ENCODE peak calls at places on chromosomes 6 and 20, in four cellular contexts. One of them, this sample, is unnamed.

GRCh38 chr6:56647172-56647762 is 4.6 kb upstream of the DST start:
- DNase-seq in bronchial epithelial cell: no peak
- DNase-seq in upper lobe of left lung: no peak
- DNase-seq in tibial artery: no peak
- DNase-seq in this sample: no peak

GRCh38 chr6:13725570-13725969 is 13.9 kb upstream of the RANBP9 start:
- DNase-seq in bronchial epithelial cell: peak; percentile 98
- DNase-seq in upper lobe of left lung: peak; percentile 68
- DNase-seq in tibial artery: no peak
- DNase-seq in this sample: no peak

GRCh38 chr20:24150406-24150805 is 161.8 kb upstream of the GGTLC1 start:
- DNase-seq in upper lobe of left lung: no peak
- DNase-seq in bronchial epithelial cell: no peak
- DNase-seq in tibial artery: no peak
- DNase-seq in this sample: no peak

GRCh38 chr20:14553774-14554524 is 216.5 kb upstream of the FLRT3 start:
- DNase-seq in upper lobe of left lung: no peak
- DNase-seq in tibial artery: no peak
- DNase-seq in bronchial epithelial cell: no peak
- DNase-seq in this sample: no peak

GRCh38 chr6:7440476-7440875 is 50.9 kb downstream of the RIOK1 start:
- DNase-seq in tibial artery: no peak
- DNase-seq in bronchial epithelial cell: no peak
- DNase-seq in upper lobe of left lung: no peak
- DNase-seq in this sample: no peak

GRCh38 chr6:36350681-36351091 is 14.0 kb upstream of the BNIP5 start:
- DNase-seq in tibial artery: no peak
- DNase-seq in bronchial epithelial cell: peak; percentile 58
- DNase-seq in upper lobe of left lung: no peak
- DNase-seq in this sample: no peak

GRCh38 chr20:25484911-25485511 is 77.5 kb downstream of the GINS1 start:
- DNase-seq in upper lobe of left lung: no peak
- DNase-seq in tibial artery: no peak
- DNase-seq in bronchial epithelial cell: peak; percentile 79
- DNase-seq in this sample: no peak

GRCh38 chr6:97669191-97669651 is 386.2 kb upstream of the MMS22L start:
- DNase-seq in tibial artery: no peak
- DNase-seq in bronchial epithelial cell: no peak
- DNase-seq in upper lobe of left lung: no peak
- DNase-seq in this sample: peak; percentile 28

GRCh38 chr6:12483712-12484111 is 193.6 kb downstream of the EDN1 start:
- DNase-seq in upper lobe of left lung: no peak
- DNase-seq in bronchial epithelial cell: peak; percentile 98
- DNase-seq in tibial artery: no peak
- DNase-seq in this sample: no peak

GRCh38 chr6:112683926-112684325 is 336.8 kb downstream of the RFPL4B start:
- DNase-seq in bronchial epithelial cell: peak; percentile 91
- DNase-seq in tibial artery: no peak
- DNase-seq in upper lobe of left lung: no peak
- DNase-seq in this sample: no peak

GRCh38 chr20:50378170-50379000 is 131.8 kb upstream of the PTPN1 start:
- DNase-seq in bronchial epithelial cell: no peak
- DNase-seq in tibial artery: no peak
- DNase-seq in upper lobe of left lung: no peak
- DNase-seq in this sample: no peak

GRCh38 chr20:62159835-62160234 is 16.3 kb downstream of the SS18L1 start:
- DNase-seq in tibial artery: no peak
- DNase-seq in upper lobe of left lung: no peak
- DNase-seq in bronchial epithelial cell: peak; percentile 98
- DNase-seq in this sample: no peak

GRCh38 chr6:3026811-3027626 is 27.3 kb downstream of the NQO2 start:
- DNase-seq in upper lobe of left lung: peak; percentile 42
- DNase-seq in tibial artery: no peak
- DNase-seq in bronchial epithelial cell: no peak
- DNase-seq in this sample: peak; percentile 59

GRCh38 chr20:62924567-62925419 is 1.5 kb downstream of the DIDO1 start:
- DNase-seq in bronchial epithelial cell: peak; percentile 91
- DNase-seq in upper lobe of left lung: peak; percentile 28
- DNase-seq in tibial artery: no peak
- DNase-seq in this sample: no peak

GRCh38 chr20:62536731-62537401 is 61.1 kb upstream of the GATA5 start:
- DNase-seq in upper lobe of left lung: no peak
- DNase-seq in tibial artery: peak; percentile 73
- DNase-seq in bronchial epithelial cell: no peak
- DNase-seq in this sample: no peak

GRCh38 chr6:139381216-139381615 is 6.8 kb upstream of the CITED2 start:
- DNase-seq in tibial artery: no peak
- DNase-seq in bronchial epithelial cell: no peak
- DNase-seq in upper lobe of left lung: no peak
- DNase-seq in this sample: no peak

GRCh38 chr20:50504231-50504823 is 5.9 kb upstream of the PTPN1 start:
- DNase-seq in bronchial epithelial cell: no peak
- DNase-seq in tibial artery: no peak
- DNase-seq in upper lobe of left lung: no peak
- DNase-seq in this sample: no peak

GRCh38 chr20:24465730-24466129 is 3.7 kb upstream of the SYNDIG1 start:
- DNase-seq in upper lobe of left lung: no peak
- DNase-seq in bronchial epithelial cell: no peak
- DNase-seq in tibial artery: peak; percentile 80
- DNase-seq in this sample: no peak

GRCh38 chr6:96499781-96500180 is 21.8 kb upstream of the UFL1 start:
- DNase-seq in tibial artery: no peak
- DNase-seq in bronchial epithelial cell: no peak
- DNase-seq in upper lobe of left lung: peak; percentile 22
- DNase-seq in this sample: no peak

GRCh38 chr6:155850408-155850841 is 394.8 kb upstream of the NOX3 start:
- DNase-seq in tibial artery: no peak
- DNase-seq in bronchial epithelial cell: peak; percentile 50
- DNase-seq in upper lobe of left lung: no peak
- DNase-seq in this sample: no peak

GRCh38 chr6:8570241-8570924 is 135.0 kb upstream of the SLC35B3 start:
- DNase-seq in upper lobe of left lung: no peak
- DNase-seq in bronchial epithelial cell: no peak
- DNase-seq in tibial artery: no peak
- DNase-seq in this sample: no peak

GRCh38 chr6:96450082-96450759 is 71.4 kb upstream of the UFL1 start:
- DNase-seq in bronchial epithelial cell: peak; percentile 10
- DNase-seq in tibial artery: no peak
- DNase-seq in upper lobe of left lung: peak; percentile 72
- DNase-seq in this sample: no peak

GRCh38 chr6:40778186-40778585 is 191.0 kb upstream of the LRFN2 start:
- DNase-seq in upper lobe of left lung: no peak
- DNase-seq in bronchial epithelial cell: peak; percentile 70
- DNase-seq in tibial artery: no peak
- DNase-seq in this sample: no peak

GRCh38 chr6:137389150-137389664 is 105.0 kb downstream of the OLIG3 start:
- DNase-seq in bronchial epithelial cell: peak; percentile 58
- DNase-seq in upper lobe of left lung: peak; percentile 47
- DNase-seq in tibial artery: no peak
- DNase-seq in this sample: no peak

GRCh38 chr6:28884423-28885148 is 39.2 kb downstream of the TRIM27 start:
- DNase-seq in bronchial epithelial cell: no peak
- DNase-seq in tibial artery: no peak
- DNase-seq in upper lobe of left lung: no peak
- DNase-seq in this sample: no peak

GRCh38 chr6:133551847-133552331 is 310.7 kb downstream of the EYA4 start:
- DNase-seq in upper lobe of left lung: peak; percentile 52
- DNase-seq in tibial artery: peak; percentile 70
- DNase-seq in bronchial epithelial cell: peak; percentile 71
- DNase-seq in this sample: no peak

GRCh38 chr6:11469684-11470083 is 67.9 kb upstream of the TMEM170B start:
- DNase-seq in bronchial epithelial cell: no peak
- DNase-seq in tibial artery: no peak
- DNase-seq in upper lobe of left lung: no peak
- DNase-seq in this sample: no peak

GRCh38 chr6:53487080-53487479 is 57.8 kb downstream of the GCLC start:
- DNase-seq in tibial artery: no peak
- DNase-seq in bronchial epithelial cell: no peak
- DNase-seq in upper lobe of left lung: no peak
- DNase-seq in this sample: no peak

DNA sequence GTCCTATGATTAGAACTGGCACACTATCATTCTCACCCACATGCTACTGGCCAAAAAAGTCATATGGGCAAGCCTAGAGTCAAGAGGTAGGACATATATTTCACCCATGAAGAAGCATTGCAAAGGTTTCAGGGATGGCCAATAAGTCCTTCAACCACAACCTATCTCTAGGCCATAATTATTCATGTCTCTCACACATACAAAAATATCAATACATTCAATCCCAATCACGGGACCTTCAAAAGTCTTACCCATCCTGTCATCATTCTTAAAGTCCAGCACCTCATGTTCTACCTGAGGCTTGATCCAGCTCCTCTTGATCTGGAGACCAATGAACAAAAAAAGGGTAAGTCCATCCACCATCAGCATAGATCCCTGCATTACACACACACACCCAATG is 12.6 kb upstream of the BTN1A1 start:
- DNase-seq in tibial artery: no peak
- DNase-seq in bronchial epithelial cell: no peak
- DNase-seq in upper lobe of left lung: no peak
- DNase-seq in this sample: no peak
- TF ChIP-seq CTCF in tibial artery: no peak
- TF ChIP-seq CTCF in bronchial epithelial cell: no peak
- TF ChIP-seq CTCF in upper lobe of left lung: no peak
- TF ChIP-seq CTCF in this sample: no peak

GRCh38 chr6:5325173-5325572 is 63.9 kb downstream of the FARS2 start:
- DNase-seq in bronchial epithelial cell: no peak
- DNase-seq in upper lobe of left lung: no peak
- DNase-seq in tibial artery: no peak
- DNase-seq in this sample: no peak
- TF ChIP-seq CTCF in bronchial epithelial cell: no peak
- TF ChIP-seq CTCF in upper lobe of left lung: no peak
- TF ChIP-seq CTCF in tibial artery: no peak
- TF ChIP-seq CTCF in this sample: no peak

GRCh38 chr6:107244082-107244741 is 128.9 kb upstream of the BEND3 start:
- DNase-seq in upper lobe of left lung: no peak
- DNase-seq in bronchial epithelial cell: no peak
- DNase-seq in tibial artery: no peak
- DNase-seq in this sample: no peak

GRCh38 chr6:107244742-107245470 is 129.6 kb upstream of the BEND3 start:
- DNase-seq in upper lobe of left lung: no peak
- DNase-seq in tibial artery: no peak
- DNase-seq in bronchial epithelial cell: no peak
- DNase-seq in this sample: no peak

GRCh38 chr6:107248147-107248546 is 132.8 kb upstream of the BEND3 start:
- DNase-seq in bronchial epithelial cell: no peak
- DNase-seq in tibial artery: no peak
- DNase-seq in upper lobe of left lung: no peak
- DNase-seq in this sample: no peak

GRCh38 chr6:107246972-107247615 is 131.8 kb upstream of the BEND3 start:
- DNase-seq in bronchial epithelial cell: peak; percentile 90
- DNase-seq in upper lobe of left lung: no peak
- DNase-seq in tibial artery: no peak
- DNase-seq in this sample: no peak

DNA sequence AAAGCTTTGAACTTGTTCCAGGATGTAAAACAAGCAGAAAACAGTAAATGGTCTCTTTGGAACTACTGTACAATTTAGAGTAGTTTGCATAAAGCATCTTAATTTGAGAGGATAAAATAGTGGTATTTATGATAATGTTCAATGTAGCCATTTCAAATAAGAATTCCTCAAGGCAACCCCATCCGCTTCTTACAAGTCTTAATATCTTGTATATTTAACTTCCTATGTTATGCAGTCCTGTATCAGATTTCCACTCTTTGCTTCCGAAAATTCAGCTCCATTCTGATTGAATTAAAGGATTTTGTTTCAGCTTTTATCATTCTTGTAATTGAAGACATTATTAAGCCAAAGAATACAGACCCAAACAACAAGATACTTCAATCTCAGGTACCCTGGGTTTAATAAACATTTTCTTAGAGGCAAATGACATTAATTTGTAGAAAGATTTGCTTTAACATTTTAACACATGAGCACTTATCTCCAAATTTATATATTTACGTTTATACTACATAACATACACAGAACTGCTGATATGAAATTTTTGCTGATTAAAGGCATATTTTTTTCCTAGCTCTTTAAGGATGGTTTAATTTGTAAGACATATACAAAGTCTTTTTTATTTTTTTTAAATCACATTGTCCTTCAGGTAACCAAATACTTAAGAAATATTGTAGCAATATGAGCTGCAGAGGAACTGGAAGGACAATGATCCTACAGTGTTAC is 131.1 kb upstream of the BEND3 start:
- DNase-seq in tibial artery: no peak
- DNase-seq in upper lobe of left lung: no peak
- DNase-seq in bronchial epithelial cell: no peak
- DNase-seq in this sample: no peak
- TF ChIP-seq CTCF in tibial artery: no peak
- TF ChIP-seq CTCF in upper lobe of left lung: no peak
- TF ChIP-seq CTCF in bronchial epithelial cell: no peak
- TF ChIP-seq CTCF in this sample: no peak

DNA sequence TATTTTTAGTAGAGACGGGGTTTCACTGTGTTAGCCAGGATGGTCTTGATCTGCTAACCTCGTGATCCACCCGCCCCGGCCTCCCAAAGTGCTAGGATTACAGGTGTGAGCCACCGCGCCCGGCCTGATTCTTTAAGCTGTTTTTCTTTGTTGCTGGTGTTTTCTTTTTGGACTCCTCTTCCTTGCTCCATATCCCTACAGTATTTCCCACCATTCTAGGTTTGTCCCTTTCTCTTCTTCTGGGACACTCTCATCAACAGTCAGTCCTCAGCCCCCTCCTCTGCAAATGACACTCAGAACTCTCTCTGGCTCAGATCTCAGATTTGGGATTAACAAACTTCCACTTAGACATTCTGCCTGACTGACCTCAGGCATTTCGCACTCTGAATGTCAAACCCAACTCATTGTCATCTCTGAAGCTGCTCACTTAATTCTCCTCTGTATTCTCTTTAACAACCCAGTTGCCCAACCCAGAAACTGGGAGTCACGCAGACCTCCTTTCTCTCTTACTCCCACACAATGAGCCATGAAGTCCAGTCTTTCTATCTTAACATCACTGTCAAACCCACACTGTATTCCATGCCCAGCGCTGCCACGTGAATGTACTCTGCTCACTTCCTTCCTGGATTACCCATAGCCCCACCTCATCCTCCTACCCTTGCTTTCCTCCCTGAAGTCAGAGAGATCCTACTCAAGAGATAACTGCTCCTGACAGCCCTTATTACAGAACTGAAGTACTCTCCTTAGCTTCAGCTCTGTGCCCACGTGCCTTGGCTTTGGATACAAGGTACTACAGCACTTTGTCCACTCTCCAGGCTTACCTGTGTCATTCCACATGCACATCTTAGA is 2.6 kb downstream of the MPIG6B start:
- DNase-seq in upper lobe of left lung: peak; percentile 56
- DNase-seq in bronchial epithelial cell: no peak
- DNase-seq in tibial artery: no peak
- DNase-seq in this sample: no peak
- TF ChIP-seq CTCF in upper lobe of left lung: no peak
- TF ChIP-seq CTCF in bronchial epithelial cell: no peak
- TF ChIP-seq CTCF in tibial artery: no peak
- TF ChIP-seq CTCF in this sample: no peak

DNA sequence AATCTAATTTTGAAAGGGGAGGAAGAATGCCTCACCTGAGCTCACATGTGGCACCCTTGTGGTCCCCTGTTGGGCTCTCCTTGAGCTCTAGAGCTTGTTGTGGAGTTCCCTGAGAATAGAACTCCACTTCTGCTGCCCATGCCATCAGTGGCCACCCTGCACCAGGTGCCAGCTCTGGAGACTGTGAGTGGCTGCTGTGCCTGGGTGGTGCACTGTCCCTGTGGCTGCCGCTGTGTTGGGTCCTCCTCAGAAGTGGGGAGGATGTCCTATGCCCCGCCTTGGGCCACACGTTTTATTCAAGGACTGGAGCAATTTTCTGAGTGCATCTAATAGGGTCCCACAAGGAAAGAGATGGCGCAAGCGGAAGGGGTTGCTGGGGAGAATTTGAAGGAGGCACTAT is 67.9 kb upstream of the MAP3K7 start:
- DNase-seq in tibial artery: no peak
- DNase-seq in upper lobe of left lung: no peak
- DNase-seq in bronchial epithelial cell: no peak
- DNase-seq in this sample: no peak
- TF ChIP-seq CTCF in tibial artery: no peak
- TF ChIP-seq CTCF in upper lobe of left lung: no peak
- TF ChIP-seq CTCF in bronchial epithelial cell: no peak
- TF ChIP-seq CTCF in this sample: no peak